ENCODE peak calls at places on chromosomes 5 and 9, in four cellular contexts. D is HepG2, F is K562, G is GM12878. I is an unnamed sample.

GRCh38 chr5:36156619-36157018 is 4.7 kb downstream of the SKP2 start:
- DNase-seq in D (peak), F (no peak), G (no peak), I (no peak)

GRCh38 chr9:22457448-22457847 is 10.8 kb downstream of the DMRTA1 start:
- DNase-seq in D (no peak), F (no peak), G (no peak), I (no peak)

GRCh38 chr9:105373723-105374122 is 74.1 kb upstream of the FSD1L start:
- DNase-seq in D (no peak), F (no peak), G (no peak), I (no peak)

GRCh38 chr5:52999357-52999949 is 10.3 kb downstream of the ITGA2 start:
- DNase-seq in D (no peak), F (no peak), G (no peak), I (no peak)

GRCh38 chr9:25681270-25681669 is 3.0 kb upstream of the TUSC1 start:
- DNase-seq in D (no peak), F (no peak), G (no peak), I (no peak)

GRCh38 chr5:62059960-62060359 is 246.0 kb upstream of the KIF2A start:
- DNase-seq in D (no peak), F (no peak), G (no peak), I (no peak)

GRCh38 chr5:59264641-59265245 is 628.8 kb downstream of the PDE4D start:
- DNase-seq in D (no peak), F (no peak), G (no peak), I (no peak)

GRCh38 chr9:4435197-4435596 is 55.1 kb upstream of the SLC1A1 start:
- DNase-seq in D (no peak), F (no peak), G (no peak), I (no peak)

GRCh38 chr9:104075801-104076753 is 18.0 kb upstream of the SMC2 start:
- DNase-seq in D (no peak), F (no peak), G (no peak), I (no peak)

GRCh38 chr9:124180557-124180956 is 77.2 kb upstream of the NEK6 start:
- DNase-seq in D (no peak), F (no peak), G (no peak), I (no peak)

GRCh38 chr5:110351451-110351850 is 375.0 kb downstream of the TMEM232 start:
- DNase-seq in D (no peak), F (no peak), G (no peak), I (no peak)

GRCh38 chr5:80698369-80698768 is 43.6 kb upstream of the DHFR start:
- DNase-seq in D (no peak), F (no peak), G (no peak), I (no peak)

GRCh38 chr5:160011471-160011870 is 2.5 kb downstream of the TTC1 start:
- DNase-seq in D (no peak), F (no peak), G (no peak), I (no peak)

GRCh38 chr5:41071975-41072374 is 833 bp upstream of the MROH2B start:
- DNase-seq in D (no peak), F (no peak), G (no peak), I (no peak)

GRCh38 chr9:116760636-116761035 is 73.5 kb downstream of the TRIM32 start:
- DNase-seq in D (no peak), F (no peak), G (no peak), I (no peak)

GRCh38 chr5:116532762-116533525 is 41.7 kb downstream of the SEMA6A start:
- DNase-seq in D (peak), F (no peak), G (no peak), I (no peak)

GRCh38 chr5:42242829-42243485 is 180.3 kb upstream of the GHR start:
- DNase-seq in D (no peak), F (no peak), G (no peak), I (no peak)

GRCh38 chr5:32951003-32951402 is 239.9 kb downstream of the NPR3 start:
- DNase-seq in D (no peak), F (no peak), G (no peak), I (no peak)

GRCh38 chr9:123645126-123645525 is 284.8 kb downstream of the DENND1A start:
- DNase-seq in D (no peak), F (no peak), G (no peak), I (no peak)

GRCh38 chr5:149893403-149893931 is 51.1 kb downstream of the PDE6A start:
- DNase-seq in D (no peak), F (no peak), G (no peak), I (no peak)

GRCh38 chr9:126276056-126276728 is 50.4 kb upstream of the MVB12B start:
- DNase-seq in D (no peak), F (no peak), G (no peak), I (no peak)

GRCh38 chr5:14298126-14298847 is 155.1 kb downstream of the TRIO start:
- DNase-seq in D (no peak), F (no peak), G (no peak), I (no peak)

GRCh38 chr5:125722550-125722949 is 700.7 kb upstream of the GRAMD2B start:
- DNase-seq in D (no peak), F (no peak), G (no peak), I (no peak)

GRCh38 chr9:16211952-16212351 is 658.5 kb downstream of the BNC2 start:
- DNase-seq in D (no peak), F (no peak), G (no peak), I (no peak)

GRCh38 chr5:95773325-95774059 is 42.4 kb downstream of the RHOBTB3 start:
- DNase-seq in D (peak), F (peak), G (no peak), I (no peak)

GRCh38 chr5:14383923-14384322 is 197.7 kb upstream of the OTULINL start:
- DNase-seq in D (no peak), F (no peak), G (no peak), I (no peak)

GRCh38 chr5:50766462-50766861 is 100.0 kb downstream of the PARP8 start:
- DNase-seq in D (no peak), F (no peak), G (no peak), I (no peak)

GRCh38 chr9:124013263-124014211 is 2.0 kb downstream of the LHX2 start:
- DNase-seq in D (no peak), F (no peak), G (no peak), I (no peak)

GRCh38 chr5:16726538-16726946 is 109.7 kb upstream of the RETREG1 start:
- DNase-seq in D (no peak), F (no peak), G (peak), I (no peak)

GRCh38 chr9:15725953-15726352 is 173.1 kb downstream of the CCDC171 start:
- DNase-seq in D (no peak), F (no peak), G (no peak), I (no peak)

GRCh38 chr5:50856720-50857119 is 190.3 kb downstream of the PARP8 start:
- DNase-seq in D (no peak), F (no peak), G (peak), I (no peak)

GRCh38 chr5:38543886-38544285 is 12.6 kb downstream of the LIFR start:
- DNase-seq in D (no peak), F (no peak), G (no peak), I (no peak)

GRCh38 chr9:129868571-129869486 is 33.6 kb downstream of the USP20 start:
- DNase-seq in D (no peak), F (no peak), G (no peak), I (no peak)

GRCh38 chr9:3936520-3937235 is 363.2 kb downstream of the GLIS3 start:
- DNase-seq in D (no peak), F (no peak), G (no peak), I (no peak)

GRCh38 chr9:78786794-78787193 is 489.9 kb downstream of the PSAT1 start:
- DNase-seq in D (no peak), F (no peak), G (no peak), I (no peak)

GRCh38 chr5:14726066-14726838 is 61.7 kb downstream of the OTULIN start:
- DNase-seq in D (no peak), F (no peak), G (no peak), I (no peak)

GRCh38 chr5:15203376-15203775 is 296.6 kb upstream of the FBXL7 start:
- DNase-seq in D (no peak), F (no peak), G (no peak), I (no peak)

GRCh38 chr9:132937463-132937901 is 6.9 kb downstream of the TSC1 start:
- DNase-seq in D (no peak), F (no peak), G (no peak), I (no peak)
- TF ChIP-seq FOXK2 in D (no peak), F (no peak), G (no peak), I (no peak)

GRCh38 chr5:134131165-134131564 is 16.7 kb downstream of the TCF7 start:
- DNase-seq in D (no peak), F (no peak), G (no peak), I (no peak)

GRCh38 chr5:134131578-134132350 is 17.3 kb downstream of the TCF7 start:
- DNase-seq in D (no peak), F (no peak), G (no peak), I (no peak)

GRCh38 chr5:134128648-134128995 is 14.1 kb downstream of the TCF7 start:
- DNase-seq in D (no peak), F (no peak), G (no peak), I (no peak)

GRCh38 chr5:134129411-134130238 is 15.1 kb downstream of the TCF7 start:
- DNase-seq in D (no peak), F (no peak), G (no peak), I (no peak)

DNA sequence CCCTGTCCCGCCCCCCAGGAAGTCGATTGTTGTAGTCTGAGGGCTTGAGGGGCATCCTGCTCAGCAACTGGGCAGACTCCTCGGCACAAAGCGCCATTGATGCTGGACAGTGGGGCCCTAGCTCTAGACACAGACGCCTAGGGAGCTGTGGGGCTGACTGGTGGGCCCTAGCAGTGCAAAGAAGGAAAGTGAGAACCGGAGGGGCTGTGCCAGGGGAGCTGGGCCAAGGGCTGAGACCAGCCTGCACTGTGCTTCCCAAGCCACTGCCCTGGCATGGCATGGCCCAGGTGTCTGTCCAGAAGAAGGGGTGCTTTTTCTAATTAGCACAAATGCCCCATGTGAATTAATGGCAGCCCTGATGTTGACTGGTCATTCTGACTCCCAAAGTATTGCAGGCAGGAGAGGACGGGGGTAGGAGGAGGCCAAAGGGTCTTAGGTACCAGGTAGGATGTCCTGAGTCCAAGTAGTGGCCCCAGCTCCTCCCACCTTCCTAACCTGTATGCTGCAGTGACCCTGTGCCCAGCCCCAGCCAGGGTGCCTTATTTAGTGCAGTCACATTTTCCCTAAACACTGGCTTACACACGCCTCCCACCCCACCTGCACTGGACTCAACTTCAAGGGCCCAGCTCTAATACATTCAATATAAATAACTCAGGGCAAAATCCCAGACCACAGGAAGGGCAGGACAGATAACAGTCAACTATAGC is 15.9 kb downstream of the TCF7 start:
- DNase-seq in D (no peak), F (no peak), G (no peak), I (no peak)
- TF ChIP-seq FOXK2 in D (no peak), F (no peak), G (no peak), I (no peak)

GRCh38 chr5:71903826-71904225 is 184.8 kb downstream of the CARTPT start:
- DNase-seq in D (no peak), F (no peak), G (no peak), I (no peak)

GRCh38 chr5:71907001-71907564 is 188.0 kb downstream of the CARTPT start:
- DNase-seq in D (no peak), F (no peak), G (peak), I (no peak)

GRCh38 chr5:71904852-71905251 is 185.8 kb downstream of the CARTPT start:
- DNase-seq in D (no peak), F (no peak), G (no peak), I (no peak)

GRCh38 chr5:71907589-71908145 is 188.6 kb downstream of the CARTPT start:
- DNase-seq in D (no peak), F (no peak), G (no peak), I (no peak)

GRCh38 chr5:71905804-71906711 is 187.0 kb downstream of the CARTPT start:
- DNase-seq in D (no peak), F (no peak), G (no peak), I (peak)
- TF ChIP-seq FOXK2 in D (no peak), F (no peak), G (no peak), I (no peak)

GRCh38 chr5:108763222-108763864 is 15.6 kb downstream of the FER start:
- DNase-seq in D (no peak), F (no peak), G (no peak), I (no peak)

GRCh38 chr5:108760512-108760911 is 12.8 kb downstream of the FER start:
- DNase-seq in D (no peak), F (no peak), G (no peak), I (no peak)

GRCh38 chr5:108762660-108763059 is 15.0 kb downstream of the FER start:
- DNase-seq in D (no peak), F (peak), G (no peak), I (no peak)

GRCh38 chr5:108769352-108769751 is 21.7 kb downstream of the FER start:
- DNase-seq in D (no peak), F (no peak), G (no peak), I (no peak)

DNA sequence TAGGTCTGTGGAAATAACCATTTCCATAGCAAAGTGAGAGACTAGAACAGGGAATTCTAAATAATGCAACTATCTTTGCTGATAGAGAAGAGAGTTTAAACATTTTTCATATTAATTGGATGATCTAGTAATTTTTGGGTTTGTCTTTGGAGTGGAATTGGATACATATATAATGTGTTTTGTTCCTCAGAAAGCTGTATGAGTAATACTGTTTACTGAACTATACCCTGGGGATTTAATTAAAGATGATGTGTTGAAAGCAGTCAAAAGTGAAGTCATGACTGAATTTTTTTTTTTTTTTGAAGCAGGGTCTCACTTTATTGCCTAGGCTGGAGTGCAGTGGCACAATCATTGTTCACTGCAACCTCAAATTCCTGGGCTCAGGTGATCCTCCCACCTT is 17.9 kb downstream of the FER start:
- DNase-seq in D (no peak), F (no peak), G (no peak), I (no peak)
- TF ChIP-seq FOXK2 in D (no peak), F (no peak), G (no peak), I (no peak)

GRCh38 chr5:170448221-170448620 is 55.6 kb upstream of the KCNIP1 start:
- DNase-seq in D (no peak), F (no peak), G (no peak), I (no peak)
- TF ChIP-seq FOXK2 in D (no peak), F (no peak), G (no peak), I (no peak)

DNA sequence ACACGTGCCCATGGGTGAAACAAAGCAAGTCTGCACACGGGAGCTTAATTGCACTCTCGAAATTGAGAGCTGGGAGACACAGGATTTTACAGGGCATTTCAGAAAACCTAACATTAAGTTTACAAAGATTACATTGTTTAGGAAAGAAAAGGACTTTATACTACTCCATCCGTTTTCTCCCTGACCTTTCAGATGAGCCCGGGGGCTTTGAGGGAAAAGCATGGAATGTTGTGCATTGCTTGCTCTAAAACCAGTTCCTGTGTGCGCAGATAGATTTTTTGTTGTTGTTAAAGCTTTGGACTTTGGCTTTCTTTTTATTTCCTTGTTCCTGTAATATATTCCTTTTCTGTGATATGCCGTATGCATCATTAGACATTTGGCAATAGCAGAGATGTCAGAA is 26.6 kb downstream of the ACTBL2 start:
- DNase-seq in D (peak), F (no peak), G (no peak), I (no peak)
- TF ChIP-seq FOXK2 in D (no peak), F (no peak), G (no peak), I (no peak)

I was measured in HEK293T.